ENCODE peak calls at places on chromosomes 6 and 20, in ten cellular contexts. P is activated T-cell treated with anti-CD3 and anti-CD28 coated beads for 24 hours; H is EL; N is NCI-H1092 treated with DMSO at 0.1 percent for 48 hours; J is T-helper 9 cell; G is WTC11; V is A549; T is naive thymus-derived CD4-positive, alpha-beta T cell; E is HTR-8/SVneo; O is activated CD4-positive, CD25-positive, alpha-beta regulatory T cell treated with anti-CD3 and anti-CD28 coated beads, Interleukin-2, amount 50 U/mL, for 16 hours. M is an unnamed sample.

GRCh38 chr20:63423751-63424150 is 48.7 kb downstream of the KCNQ2 start:
- DNase-seq in P (no peak), V (no peak), J (no peak), N (no peak), E (no peak), O (no peak), T (no peak), H (no peak), G (no peak), M (no peak)

GRCh38 chr6:129140571-129140970 is 257.6 kb downstream of the LAMA2 start:
- DNase-seq in G (no peak), T (no peak), J (no peak), H (no peak), P (no peak), N (no peak), O (no peak), V (no peak), E (no peak), M (peak)

GRCh38 chr6:73391735-73392134 is 2.9 kb upstream of the DDX43 start:
- DNase-seq in G (no peak), E (no peak), V (no peak), H (no peak), J (no peak), P (no peak), O (no peak), N (no peak), T (no peak), M (no peak)

GRCh38 chr6:52124126-52125121 is 37.0 kb upstream of the PKHD1 start:
- DNase-seq in V (no peak), G (no peak), P (no peak), O (no peak), T (no peak), N (no peak), H (no peak), J (no peak), E (no peak), M (no peak)

GRCh38 chr6:41748102-41748477 is 893 bp upstream of the PGC start:
- DNase-seq in N (no peak), P (no peak), T (no peak), V (no peak), J (no peak), G (no peak), H (no peak), O (no peak), E (no peak), M (no peak)

GRCh38 chr20:62675156-62675871 is 33.0 kb downstream of the SLCO4A1 start:
- DNase-seq in V (no peak), J (no peak), H (peak), G (no peak), N (no peak), T (no peak), E (peak), O (no peak), P (no peak), M (peak)

GRCh38 chr6:28769626-28770402 is 154.0 kb downstream of the TRIM27 start:
- DNase-seq in T (no peak), O (no peak), J (no peak), H (peak), E (no peak), V (peak), N (no peak), P (no peak), G (peak), M (peak)

GRCh38 chr6:37868447-37868825 is 48.9 kb downstream of the ZFAND3 start:
- DNase-seq in V (no peak), O (no peak), N (no peak), E (peak), P (no peak), T (no peak), H (peak), G (no peak), J (no peak), M (peak)

GRCh38 chr6:169723200-169723909 is 945 bp downstream of the PHF10 start:
- DNase-seq in P (peak), T (peak), V (peak), G (peak), O (peak), N (peak), E (peak), H (peak), J (peak), M (peak)

GRCh38 chr6:109891924-109892323 is 86.2 kb upstream of the GPR6 start:
- DNase-seq in J (no peak), G (no peak), P (no peak), O (no peak), N (no peak), E (no peak), V (no peak), T (no peak), H (no peak), M (no peak)

GRCh38 chr6:85127179-85127498 is 322.7 kb upstream of the NT5E start:
- DNase-seq in P (no peak), H (no peak), J (no peak), V (no peak), E (no peak), O (no peak), G (no peak), N (no peak), T (no peak), M (no peak)

GRCh38 chr6:159788276-159788675 is 1.1 kb downstream of the TCP1 start:
- DNase-seq in J (peak), N (no peak), T (no peak), E (no peak), O (no peak), V (no peak), H (no peak), G (no peak), P (no peak), M (no peak)

GRCh38 chr20:62507323-62507722 is 31.5 kb upstream of the GATA5 start:
- DNase-seq in G (no peak), P (no peak), V (no peak), E (no peak), T (no peak), N (no peak), O (no peak), J (no peak), H (no peak), M (no peak)

GRCh38 chr20:35604444-35604750 is 11.2 kb upstream of the SPAG4 start:
- DNase-seq in T (no peak), O (no peak), G (peak), P (no peak), H (no peak), J (no peak), V (no peak), E (no peak), N (no peak), M (no peak)

GRCh38 chr6:170152989-170153388 is 137.9 kb downstream of the DLL1 start:
- DNase-seq in G (peak), H (no peak), V (peak), N (peak), T (no peak), J (no peak), E (peak), P (no peak), O (no peak), M (no peak)

GRCh38 chr6:43481075-43481474 is 3.7 kb downstream of the TJAP1 start:
- DNase-seq in E (no peak), T (no peak), H (no peak), G (no peak), N (no peak), P (no peak), O (no peak), J (no peak), V (no peak), M (no peak)

GRCh38 chr6:113829702-113830058 is 27.5 kb upstream of the MARCKS start:
- DNase-seq in V (no peak), E (no peak), T (no peak), O (no peak), J (no peak), G (no peak), N (no peak), P (no peak), H (peak), M (peak)

GRCh38 chr20:12331236-12331635 is 413.5 kb downstream of the BTBD3 start:
- DNase-seq in J (no peak), T (no peak), O (no peak), N (peak), E (no peak), G (no peak), H (no peak), P (no peak), V (no peak), M (no peak)

GRCh38 chr6:683742-684440 is 9.0 kb downstream of the EXOC2 start:
- DNase-seq in T (no peak), V (no peak), N (peak), G (peak), J (no peak), P (no peak), H (peak), O (no peak), E (peak), M (peak)

GRCh38 chr6:41097467-41098090 is 24.8 kb downstream of the NFYA start:
- DNase-seq in P (no peak), N (no peak), T (no peak), V (no peak), H (peak), E (peak), O (no peak), J (no peak), G (no peak), M (peak)

GRCh38 chr6:40893021-40893420 is 146.0 kb downstream of the UNC5CL start:
- DNase-seq in H (no peak), T (no peak), E (no peak), P (no peak), V (no peak), G (no peak), J (no peak), O (no peak), N (no peak), M (no peak)

GRCh38 chr6:33828452-33828763 is 24.6 kb upstream of the MLN start:
- DNase-seq in T (no peak), V (no peak), G (no peak), J (no peak), O (no peak), P (no peak), N (no peak), H (no peak), E (no peak), M (no peak)

GRCh38 chr6:146598785-146599405 is at the start of gene ADGB:
- DNase-seq in E (peak), V (peak), J (no peak), O (no peak), T (no peak), H (peak), N (no peak), P (no peak), G (peak), M (peak)

GRCh38 chr6:51060262-51060762 is 241.6 kb downstream of the TFAP2B start:
- DNase-seq in P (no peak), H (no peak), G (no peak), O (no peak), V (no peak), T (no peak), J (no peak), N (no peak), E (no peak), M (no peak)

GRCh38 chr6:392441-393390 is 1.2 kb downstream of the IRF4 start:
- DNase-seq in G (peak), N (no peak), H (no peak), P (no peak), O (no peak), E (no peak), T (no peak), V (no peak), J (no peak), M (no peak)

GRCh38 chr20:32210206-32210605 is 2.5 kb downstream of the POFUT1 start:
- DNase-seq in N (no peak), O (no peak), V (no peak), G (no peak), T (no peak), P (no peak), J (no peak), H (no peak), E (no peak), M (no peak)

GRCh38 chr20:57744206-57744605 is 34.4 kb upstream of the PMEPA1 start:
- DNase-seq in P (no peak), V (no peak), N (no peak), G (no peak), O (no peak), J (no peak), H (no peak), E (no peak), T (no peak), M (no peak)

GRCh38 chr6:29451471-29452193 is 5.2 kb downstream of the OR11A1 start:
- DNase-seq in P (no peak), V (no peak), N (no peak), E (peak), O (no peak), G (no peak), T (no peak), H (peak), J (no peak), M (no peak)

GRCh38 chr20:61950631-61951010 is 115.1 kb downstream of the TAF4 start:
- DNase-seq in P (no peak), O (no peak), T (no peak), G (no peak), J (no peak), N (no peak), V (no peak), E (no peak), H (no peak), M (no peak)

GRCh38 chr20:1336699-1337387 is 7.9 kb upstream of the SDCBP2 start:
- DNase-seq in H (no peak), J (no peak), V (no peak), P (no peak), O (no peak), G (no peak), E (no peak), T (no peak), N (no peak), M (no peak)

GRCh38 chr6:41209547-41209951 is 8.6 kb upstream of the TREML2 start:
- DNase-seq in G (no peak), T (no peak), V (no peak), H (no peak), E (no peak), O (no peak), N (no peak), P (no peak), J (no peak), M (no peak)

GRCh38 chr20:62911701-62912280 is 14.5 kb downstream of the DIDO1 start:
- DNase-seq in P (no peak), H (no peak), V (no peak), O (no peak), N (no peak), E (no peak), J (no peak), G (no peak), T (no peak), M (no peak)

GRCh38 chr6:73180718-73181619 is 44.3 kb downstream of the KHDC1L start:
- DNase-seq in P (no peak), H (peak), G (no peak), E (peak), V (peak), O (no peak), J (no peak), N (peak), T (peak), M (peak)

GRCh38 chr6:108501559-108501958 is 59.2 kb upstream of the FOXO3 start:
- DNase-seq in G (no peak), V (no peak), P (no peak), E (no peak), T (no peak), O (no peak), J (no peak), H (peak), N (no peak), M (no peak)

GRCh38 chr6:118260833-118261232 is 287.3 kb upstream of the PLN start:
- DNase-seq in H (no peak), T (no peak), O (no peak), P (no peak), J (no peak), N (no peak), E (no peak), G (no peak), V (no peak), M (no peak)

GRCh38 chr6:121917834-121918559 is 481.5 kb upstream of the HSF2 start:
- DNase-seq in H (no peak), P (no peak), O (no peak), J (no peak), E (no peak), N (no peak), V (no peak), G (no peak), T (no peak), M (no peak)

M was measured in AG08395.